ENCODE peak calls at places on chromosomes 7 and 10, in ten cellular contexts. K, B, I, Y, F, N, M, U, Z and G are unnamed samples.

GRCh38 chr10:113386005-113386404 is 166.8 kb upstream of the HABP2 start:
- DNase-seq in K (no peak), B (no peak), I (peak), Y (peak), F (no peak), N (no peak), M (no peak), U (no peak), Z (no peak), G (no peak)

GRCh38 chr7:143362126-143362961 is at the start of gene FAM131B:
- DNase-seq in K (no peak), B (no peak), I (no peak), Y (no peak), F (no peak), N (no peak), M (peak), U (no peak), Z (no peak), G (no peak)

GRCh38 chr10:119715628-119716505 is 10.0 kb upstream of the INPP5F start:
- DNase-seq in K (no peak), B (no peak), I (no peak), Y (no peak), F (no peak), N (no peak), M (no peak), U (no peak), Z (no peak), G (no peak)

GRCh38 chr7:98922392-98923107 is 44.2 kb downstream of the TRRAP start:
- DNase-seq in K (no peak), B (no peak), I (peak), Y (peak), F (no peak), N (no peak), M (no peak), U (no peak), Z (no peak), G (no peak)

GRCh38 chr10:21776883-21777282 is 226.6 kb downstream of the DNAJC1 start:
- DNase-seq in K (no peak), B (no peak), I (no peak), Y (no peak), F (no peak), N (no peak), M (no peak), U (no peak), Z (no peak), G (no peak)

GRCh38 chr10:82319046-82319445 is 444.1 kb downstream of the NRG3 start:
- DNase-seq in K (no peak), B (no peak), I (no peak), Y (no peak), F (no peak), N (no peak), M (no peak), U (no peak), Z (no peak), G (no peak)

GRCh38 chr7:916291-916941 is 38.1 kb downstream of the ADAP1 start:
- DNase-seq in K (no peak), B (peak), I (no peak), Y (no peak), F (no peak), N (no peak), M (peak), U (no peak), Z (no peak), G (peak)

GRCh38 chr10:75513292-75513691 is 81.9 kb downstream of the LRMDA start:
- DNase-seq in K (no peak), B (no peak), I (no peak), Y (no peak), F (no peak), N (no peak), M (no peak), U (no peak), Z (no peak), G (no peak)

GRCh38 chr10:117537436-117537903 is 5.1 kb upstream of the EMX2 start:
- DNase-seq in K (peak), B (peak), I (no peak), Y (peak), F (no peak), N (no peak), M (no peak), U (no peak), Z (no peak), G (no peak)

GRCh38 chr7:123600876-123601275 is 745 bp upstream of the ASB15 start:
- DNase-seq in K (no peak), B (no peak), I (no peak), Y (no peak), F (no peak), N (no peak), M (no peak), U (no peak), Z (no peak), G (no peak)

GRCh38 chr7:138892808-138893207 is 88.4 kb downstream of the KIAA1549 start:
- DNase-seq in K (no peak), B (no peak), I (no peak), Y (peak), F (no peak), N (no peak), M (no peak), U (no peak), Z (no peak), G (no peak)

GRCh38 chr7:151851160-151851751 is 25.7 kb downstream of the PRKAG2 start:
- DNase-seq in K (no peak), B (no peak), I (no peak), Y (no peak), F (no peak), N (peak), M (no peak), U (no peak), Z (no peak), G (peak)

DNA sequence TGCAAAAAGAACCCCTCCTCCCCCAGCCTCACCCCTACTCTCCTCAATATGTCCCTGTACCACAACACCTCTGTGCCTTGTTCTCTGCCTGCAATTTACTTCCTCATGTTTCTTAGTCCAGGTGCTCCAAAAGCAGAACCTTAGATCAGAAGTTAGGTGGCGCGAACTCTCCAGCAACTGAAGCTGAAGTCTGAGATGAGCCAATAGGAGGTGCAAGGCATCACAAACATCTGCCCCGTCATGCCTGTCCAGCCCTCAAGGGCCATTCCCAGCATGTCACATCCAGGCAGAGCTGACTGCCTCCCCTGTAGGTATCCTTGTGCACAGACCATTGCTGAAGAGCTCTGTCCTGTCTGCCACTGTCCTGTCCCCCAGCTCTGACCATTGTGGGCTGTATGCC is 508.8 kb downstream of the GRID1 start:
- DNase-seq in K (no peak), B (no peak), I (no peak), Y (no peak), F (no peak), N (no peak), M (no peak), U (no peak), Z (peak), G (no peak)
- TF ChIP-seq CTCF in K (no peak), B (no peak), I (no peak), Y (no peak), F (no peak), N (no peak), M (no peak), U (no peak), Z (no peak), G (no peak)

DNA sequence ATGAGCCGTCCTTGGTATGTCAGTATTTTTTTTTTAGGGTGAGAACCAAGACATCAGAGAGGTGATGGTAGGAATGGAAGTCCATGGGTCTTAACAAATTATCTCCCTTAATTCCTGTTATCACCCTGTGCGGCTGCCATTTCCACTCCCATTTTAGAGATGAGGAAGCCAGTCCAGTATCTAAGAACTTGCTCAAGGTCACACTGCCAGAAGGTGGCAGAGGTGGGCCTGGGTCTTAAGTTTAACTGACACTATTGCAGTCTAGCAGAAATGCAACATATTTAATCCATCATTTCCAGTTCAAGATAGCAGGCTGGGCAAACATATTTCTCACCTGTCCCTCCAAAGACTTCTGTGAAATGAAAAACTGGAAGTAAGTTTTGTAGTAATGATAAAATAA is 108.3 kb downstream of the GLI3 start:
- DNase-seq in K (no peak), B (no peak), I (peak), Y (peak), F (no peak), N (no peak), M (no peak), U (no peak), Z (peak), G (no peak)
- TF ChIP-seq CTCF in K (peak), B (no peak), I (peak), Y (no peak), F (no peak), N (no peak), M (no peak), U (no peak), Z (no peak), G (peak)

DNA sequence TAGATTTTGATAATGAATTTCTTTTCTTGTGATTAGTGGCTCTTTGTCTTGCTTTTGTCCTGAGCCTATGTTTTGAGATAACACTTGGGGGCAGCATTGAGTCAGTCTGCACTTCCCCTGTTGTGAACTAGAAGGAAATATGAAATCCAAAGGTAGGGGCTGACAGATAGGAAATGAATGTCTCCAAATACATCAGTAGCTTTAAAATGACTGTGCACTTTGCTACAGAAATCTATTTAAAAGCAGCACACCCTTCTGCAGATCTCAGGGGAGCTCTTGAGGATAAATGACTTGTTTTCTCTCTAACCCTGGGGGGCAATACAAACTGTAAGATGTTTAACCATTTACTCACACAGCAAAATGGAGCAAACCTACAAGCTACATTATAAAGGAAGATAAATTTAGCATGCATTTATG is 176.0 kb upstream of the MYO3A start:
- DNase-seq in K (no peak), B (peak), I (peak), Y (peak), F (no peak), N (no peak), M (no peak), U (no peak), Z (no peak), G (no peak)
- TF ChIP-seq CTCF in K (peak), B (peak), I (peak), Y (peak), F (no peak), N (peak), M (no peak), U (no peak), Z (no peak), G (peak)

GRCh38 chr10:34956756-34957155 is 133.4 kb downstream of the CUL2 start:
- DNase-seq in K (no peak), B (no peak), I (peak), Y (peak), F (no peak), N (no peak), M (no peak), U (no peak), Z (no peak), G (no peak)
- TF ChIP-seq CTCF in K (no peak), B (no peak), I (no peak), Y (no peak), F (no peak), N (no peak), M (no peak), U (no peak), Z (no peak), G (no peak)

GRCh38 chr7:2719007-2719406 is 31.0 kb downstream of the AMZ1 start:
- DNase-seq in K (no peak), B (peak), I (no peak), Y (peak), F (peak), N (no peak), M (no peak), U (no peak), Z (no peak), G (no peak)
- TF ChIP-seq CTCF in K (peak), B (peak), I (peak), Y (peak), F (peak), N (peak), M (no peak), U (peak), Z (no peak), G (peak)

GRCh38 chr7:76260171-76260703 is 42.2 kb upstream of the HSPB1 start:
- DNase-seq in K (peak), B (peak), I (peak), Y (peak), F (peak), N (no peak), M (no peak), U (no peak), Z (no peak), G (no peak)

GRCh38 chr7:76259124-76260086 is 43.1 kb upstream of the HSPB1 start:
- DNase-seq in K (no peak), B (peak), I (no peak), Y (no peak), F (no peak), N (no peak), M (no peak), U (no peak), Z (no peak), G (no peak)

GRCh38 chr7:76254781-76255180 is 47.7 kb upstream of the HSPB1 start:
- DNase-seq in K (no peak), B (no peak), I (no peak), Y (no peak), F (no peak), N (no peak), M (no peak), U (no peak), Z (no peak), G (no peak)

GRCh38 chr7:76261329-76261728 is 41.1 kb upstream of the HSPB1 start:
- DNase-seq in K (no peak), B (no peak), I (no peak), Y (no peak), F (no peak), N (no peak), M (no peak), U (no peak), Z (no peak), G (no peak)

GRCh38 chr7:76257973-76258372 is 44.5 kb upstream of the HSPB1 start:
- DNase-seq in K (no peak), B (peak), I (no peak), Y (peak), F (no peak), N (no peak), M (no peak), U (no peak), Z (no peak), G (no peak)
- TF ChIP-seq CTCF in K (no peak), B (peak), I (no peak), Y (no peak), F (no peak), N (no peak), M (no peak), U (no peak), Z (no peak), G (no peak)

GRCh38 chr10:5533098-5533731 is 8.5 kb downstream of the CALML3 start:
- DNase-seq in K (no peak), B (no peak), I (no peak), Y (no peak), F (no peak), N (no peak), M (peak), U (no peak), Z (no peak), G (no peak)

GRCh38 chr10:5534880-5535856 is 10.4 kb downstream of the CALML3 start:
- DNase-seq in K (no peak), B (no peak), I (peak), Y (no peak), F (no peak), N (no peak), M (peak), U (no peak), Z (no peak), G (no peak)

GRCh38 chr10:5532618-5533097 is 7.9 kb downstream of the CALML3 start:
- DNase-seq in K (no peak), B (no peak), I (no peak), Y (no peak), F (no peak), N (no peak), M (no peak), U (no peak), Z (no peak), G (no peak)

GRCh38 chr10:5532231-5532605 is 7.5 kb downstream of the CALML3 start:
- DNase-seq in K (no peak), B (no peak), I (no peak), Y (no peak), F (no peak), N (no peak), M (peak), U (no peak), Z (no peak), G (no peak)

DNA sequence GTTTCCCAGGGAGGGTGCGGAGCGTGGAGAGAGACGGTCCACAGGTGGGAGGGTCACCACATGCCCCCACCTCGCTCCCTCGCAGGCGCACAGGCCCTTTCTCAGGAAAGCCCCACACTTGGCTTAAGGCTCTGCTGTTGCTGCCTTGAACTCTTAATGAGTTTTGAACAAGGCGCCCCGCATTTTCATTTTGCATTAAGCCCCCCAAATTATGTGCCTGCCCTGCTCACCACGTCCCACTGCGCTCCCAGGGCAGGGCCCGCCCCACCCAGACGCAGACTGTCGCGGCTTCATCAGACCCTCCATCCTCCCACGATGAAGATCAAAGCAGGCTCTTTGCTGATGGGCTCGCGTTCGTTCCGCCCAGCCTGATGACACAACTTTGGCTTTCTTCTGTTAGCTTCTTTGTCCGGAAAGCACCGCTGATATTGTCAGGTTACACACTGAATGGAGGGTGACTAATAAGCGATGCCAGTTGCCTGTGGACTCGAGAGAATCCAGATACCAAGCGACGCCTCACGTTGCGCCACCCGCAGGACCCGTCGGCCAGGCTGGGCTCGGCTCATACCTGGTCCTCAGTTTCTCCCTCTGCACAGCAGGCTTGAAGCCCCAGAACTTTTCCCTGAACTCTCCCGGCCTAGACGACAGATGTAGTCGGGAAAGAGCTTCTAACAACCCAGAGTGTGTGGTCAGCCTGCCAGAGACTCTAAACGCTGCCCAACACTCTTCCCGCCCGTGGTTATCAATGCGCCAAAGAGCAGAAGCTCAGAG is 9.5 kb downstream of the CALML3 start:
- DNase-seq in K (no peak), B (no peak), I (no peak), Y (no peak), F (no peak), N (no peak), M (peak), U (no peak), Z (no peak), G (peak)
- TF ChIP-seq CTCF in K (no peak), B (no peak), I (no peak), Y (no peak), F (no peak), N (no peak), M (no peak), U (no peak), Z (no peak), G (no peak)

GRCh38 chr10:103786020-103786419 is 69.4 kb downstream of the SH3PXD2A start:
- DNase-seq in K (no peak), B (no peak), I (no peak), Y (no peak), F (no peak), N (no peak), M (no peak), U (no peak), Z (no peak), G (no peak)
- TF ChIP-seq CTCF in K (no peak), B (no peak), I (no peak), Y (no peak), F (no peak), N (no peak), M (no peak), U (no peak), Z (no peak), G (no peak)

DNA sequence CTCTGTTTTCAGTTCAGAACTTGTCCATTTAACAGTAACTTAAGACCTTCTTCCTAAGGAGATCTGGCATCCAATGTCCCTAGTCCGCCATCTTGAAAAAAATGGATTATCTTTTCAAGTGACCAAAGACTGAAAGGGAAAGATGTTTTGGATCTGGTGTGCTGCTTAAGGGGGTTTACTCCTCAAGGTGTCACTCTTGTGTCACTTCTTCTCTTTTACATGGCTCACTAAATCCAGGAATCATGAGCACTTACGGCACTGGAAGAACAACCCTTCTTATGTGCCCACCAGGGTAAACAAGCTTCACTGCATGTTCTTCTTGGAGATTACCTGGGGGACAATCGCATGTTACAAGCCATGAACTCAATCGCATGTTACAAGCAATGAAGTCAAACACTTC is 43.7 kb downstream of the ANXA8 start:
- DNase-seq in K (no peak), B (no peak), I (no peak), Y (no peak), F (no peak), N (no peak), M (no peak), U (no peak), Z (peak), G (no peak)
- TF ChIP-seq CTCF in K (no peak), B (no peak), I (no peak), Y (no peak), F (no peak), N (no peak), M (no peak), U (no peak), Z (no peak), G (no peak)

GRCh38 chr10:46992794-46993552 is 81.7 kb downstream of the PTPN20 start:
- DNase-seq in K (no peak), B (peak), I (peak), Y (peak), F (no peak), N (peak), M (peak), U (no peak), Z (peak), G (no peak)
- TF ChIP-seq CTCF in K (peak), B (peak), I (peak), Y (peak), F (no peak), N (peak), M (no peak), U (peak), Z (no peak), G (peak)